ENCODE peak calls at places on chromosomes 4 and X, in ten cellular contexts. One of them, this sample, is unnamed.
A peak's percentile ranks its signal among the peaks of the same experiment; 100 is the strongest.

GRCh38 chr4:8419222-8420041 is 21.1 kb downstream of the ACOX3 start:
- DNase-seq in esophagus squamous epithelium: no peak
- DNase-seq in lung: no peak
- DNase-seq in psoas muscle: no peak
- DNase-seq in CD8-positive, alpha-beta T cell: no peak
- DNase-seq in left lung: no peak
- DNase-seq in CD4-positive, alpha-beta memory T cell: no peak
- DNase-seq in heart left ventricle: no peak
- DNase-seq in Panc1: no peak
- DNase-seq in coronary artery: no peak
- DNase-seq in this sample: peak; percentile 50

GRCh38 chrX:3655181-3655580 is 58.3 kb downstream of the PRKX start:
- DNase-seq in psoas muscle: no peak
- DNase-seq in CD8-positive, alpha-beta T cell: no peak
- DNase-seq in left lung: no peak
- DNase-seq in lung: no peak
- DNase-seq in esophagus squamous epithelium: no peak
- DNase-seq in coronary artery: no peak
- DNase-seq in CD4-positive, alpha-beta memory T cell: no peak
- DNase-seq in heart left ventricle: no peak
- DNase-seq in Panc1: no peak
- DNase-seq in this sample: no peak

GRCh38 chrX:130825509-130825908 is 77.5 kb downstream of the ENOX2 start:
- DNase-seq in coronary artery: no peak
- DNase-seq in CD4-positive, alpha-beta memory T cell: no peak
- DNase-seq in psoas muscle: no peak
- DNase-seq in Panc1: no peak
- DNase-seq in left lung: no peak
- DNase-seq in CD8-positive, alpha-beta T cell: no peak
- DNase-seq in esophagus squamous epithelium: no peak
- DNase-seq in lung: no peak
- DNase-seq in heart left ventricle: no peak
- DNase-seq in this sample: no peak

GRCh38 chr4:2802618-2803531 is 10.0 kb downstream of the SH3BP2 start:
- DNase-seq in Panc1: no peak
- DNase-seq in psoas muscle: peak; percentile 15
- DNase-seq in coronary artery: no peak
- DNase-seq in CD4-positive, alpha-beta memory T cell: no peak
- DNase-seq in CD8-positive, alpha-beta T cell: no peak
- DNase-seq in left lung: peak; percentile 63
- DNase-seq in heart left ventricle: no peak
- DNase-seq in lung: no peak
- DNase-seq in esophagus squamous epithelium: no peak
- DNase-seq in this sample: no peak

GRCh38 chr4:35818520-35818919 is 425.8 kb downstream of the ARAP2 start:
- DNase-seq in heart left ventricle: no peak
- DNase-seq in left lung: no peak
- DNase-seq in CD8-positive, alpha-beta T cell: no peak
- DNase-seq in coronary artery: no peak
- DNase-seq in psoas muscle: no peak
- DNase-seq in lung: no peak
- DNase-seq in esophagus squamous epithelium: no peak
- DNase-seq in Panc1: no peak
- DNase-seq in CD4-positive, alpha-beta memory T cell: no peak
- DNase-seq in this sample: no peak

GRCh38 chr4:143554728-143555597 is 41.5 kb downstream of the SMARCA5 start:
- DNase-seq in heart left ventricle: no peak
- DNase-seq in coronary artery: no peak
- DNase-seq in psoas muscle: no peak
- DNase-seq in CD8-positive, alpha-beta T cell: no peak
- DNase-seq in left lung: no peak
- DNase-seq in lung: no peak
- DNase-seq in Panc1: no peak
- DNase-seq in esophagus squamous epithelium: no peak
- DNase-seq in CD4-positive, alpha-beta memory T cell: no peak
- DNase-seq in this sample: no peak

GRCh38 chrX:104482757-104483156 is 83.2 kb upstream of the IL1RAPL2 start:
- DNase-seq in Panc1: no peak
- DNase-seq in lung: no peak
- DNase-seq in coronary artery: no peak
- DNase-seq in CD4-positive, alpha-beta memory T cell: no peak
- DNase-seq in heart left ventricle: no peak
- DNase-seq in CD8-positive, alpha-beta T cell: no peak
- DNase-seq in psoas muscle: no peak
- DNase-seq in esophagus squamous epithelium: no peak
- DNase-seq in left lung: no peak
- DNase-seq in this sample: peak; percentile 1

GRCh38 chr4:148215202-148215601 is 227.0 kb downstream of the NR3C2 start:
- DNase-seq in esophagus squamous epithelium: no peak
- DNase-seq in heart left ventricle: no peak
- DNase-seq in CD8-positive, alpha-beta T cell: no peak
- DNase-seq in Panc1: no peak
- DNase-seq in CD4-positive, alpha-beta memory T cell: no peak
- DNase-seq in psoas muscle: no peak
- DNase-seq in left lung: no peak
- DNase-seq in coronary artery: no peak
- DNase-seq in lung: no peak
- DNase-seq in this sample: no peak

GRCh38 chr4:71221510-71222466 is 117.0 kb upstream of the SLC4A4 start:
- DNase-seq in lung: no peak
- DNase-seq in coronary artery: no peak
- DNase-seq in psoas muscle: no peak
- DNase-seq in heart left ventricle: no peak
- DNase-seq in CD8-positive, alpha-beta T cell: no peak
- DNase-seq in Panc1: no peak
- DNase-seq in esophagus squamous epithelium: no peak
- DNase-seq in left lung: no peak
- DNase-seq in CD4-positive, alpha-beta memory T cell: no peak
- DNase-seq in this sample: no peak

GRCh38 chr4:170089274-170089742 is 448 bp downstream of the AADAT start:
- DNase-seq in psoas muscle: no peak
- DNase-seq in coronary artery: no peak
- DNase-seq in left lung: peak; percentile 61
- DNase-seq in heart left ventricle: no peak
- DNase-seq in esophagus squamous epithelium: no peak
- DNase-seq in CD8-positive, alpha-beta T cell: no peak
- DNase-seq in CD4-positive, alpha-beta memory T cell: no peak
- DNase-seq in lung: no peak
- DNase-seq in Panc1: no peak
- DNase-seq in this sample: peak; percentile 52

GRCh38 chr4:96472103-96472867 is 632.4 kb downstream of the PDHA2 start:
- DNase-seq in lung: no peak
- DNase-seq in coronary artery: no peak
- DNase-seq in CD4-positive, alpha-beta memory T cell: no peak
- DNase-seq in esophagus squamous epithelium: no peak
- DNase-seq in psoas muscle: no peak
- DNase-seq in heart left ventricle: no peak
- DNase-seq in CD8-positive, alpha-beta T cell: no peak
- DNase-seq in Panc1: no peak
- DNase-seq in left lung: no peak
- DNase-seq in this sample: peak; percentile 4

GRCh38 chr4:110631582-110632505 is 9.0 kb upstream of the PITX2 start:
- DNase-seq in psoas muscle: peak; percentile 79
- DNase-seq in CD4-positive, alpha-beta memory T cell: no peak
- DNase-seq in lung: peak; percentile 71
- DNase-seq in Panc1: peak; percentile 15
- DNase-seq in coronary artery: no peak
- DNase-seq in heart left ventricle: peak; percentile 39
- DNase-seq in left lung: no peak
- DNase-seq in esophagus squamous epithelium: no peak
- DNase-seq in CD8-positive, alpha-beta T cell: no peak
- DNase-seq in this sample: peak; percentile 85

GRCh38 chrX:1815456-1816175 is 200.8 kb downstream of the ASMT start:
- DNase-seq in CD8-positive, alpha-beta T cell: no peak
- DNase-seq in left lung: no peak
- DNase-seq in lung: no peak
- DNase-seq in CD4-positive, alpha-beta memory T cell: no peak
- DNase-seq in coronary artery: no peak
- DNase-seq in psoas muscle: no peak
- DNase-seq in heart left ventricle: no peak
- DNase-seq in esophagus squamous epithelium: no peak
- DNase-seq in Panc1: no peak
- DNase-seq in this sample: no peak

GRCh38 chr4:55122235-55122634 is 3.2 kb downstream of the KDR start:
- DNase-seq in heart left ventricle: no peak
- DNase-seq in lung: no peak
- DNase-seq in left lung: no peak
- DNase-seq in esophagus squamous epithelium: no peak
- DNase-seq in CD4-positive, alpha-beta memory T cell: no peak
- DNase-seq in Panc1: no peak
- DNase-seq in CD8-positive, alpha-beta T cell: no peak
- DNase-seq in psoas muscle: no peak
- DNase-seq in coronary artery: no peak
- DNase-seq in this sample: no peak
- H3K4me3 ChIP-seq in heart left ventricle: peak overlapping the region; percentile 84
- H3K4me3 ChIP-seq in lung: no peak overlapping the region
- H3K4me3 ChIP-seq in left lung: no peak overlapping the region
- H3K4me3 ChIP-seq in esophagus squamous epithelium: peak overlapping the region; percentile 69
- H3K4me3 ChIP-seq in CD4-positive, alpha-beta memory T cell: no peak overlapping the region
- H3K4me3 ChIP-seq in Panc1: no peak overlapping the region
- H3K4me3 ChIP-seq in CD8-positive, alpha-beta T cell: no peak overlapping the region
- H3K4me3 ChIP-seq in psoas muscle: peak overlapping the region; percentile 65
- H3K4me3 ChIP-seq in coronary artery: no peak overlapping the region
- H3K4me3 ChIP-seq in this sample: no peak overlapping the region

DNA sequence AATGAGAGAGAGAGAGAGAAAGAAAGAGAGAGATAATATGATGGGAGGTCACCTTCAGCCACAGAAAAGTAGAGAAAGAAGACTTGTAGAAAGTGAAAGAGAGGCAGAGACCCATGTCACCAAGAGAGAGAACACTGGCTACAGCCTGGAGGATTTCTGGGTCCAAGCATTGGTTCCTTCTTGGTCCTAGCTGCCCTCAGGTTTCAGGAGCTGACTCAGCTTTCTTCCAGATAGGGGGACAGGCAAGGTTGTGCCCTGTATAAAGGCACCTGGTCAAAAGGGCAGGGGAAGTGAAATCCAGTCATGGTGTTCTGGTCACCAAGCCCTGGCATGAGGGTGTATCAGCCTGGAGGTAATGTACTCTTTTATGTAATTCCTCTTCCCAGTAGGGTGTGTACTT is 47.5 kb upstream of the XK start:
- DNase-seq in CD4-positive, alpha-beta memory T cell: no peak
- DNase-seq in esophagus squamous epithelium: no peak
- DNase-seq in CD8-positive, alpha-beta T cell: no peak
- DNase-seq in lung: no peak
- DNase-seq in coronary artery: no peak
- DNase-seq in psoas muscle: no peak
- DNase-seq in heart left ventricle: no peak
- DNase-seq in Panc1: no peak
- DNase-seq in left lung: no peak
- DNase-seq in this sample: no peak
- H3K4me3 ChIP-seq in CD4-positive, alpha-beta memory T cell: no peak overlapping the region
- H3K4me3 ChIP-seq in esophagus squamous epithelium: no peak overlapping the region
- H3K4me3 ChIP-seq in CD8-positive, alpha-beta T cell: no peak overlapping the region
- H3K4me3 ChIP-seq in lung: no peak overlapping the region
- H3K4me3 ChIP-seq in coronary artery: no peak overlapping the region
- H3K4me3 ChIP-seq in psoas muscle: no peak overlapping the region
- H3K4me3 ChIP-seq in heart left ventricle: no peak overlapping the region
- H3K4me3 ChIP-seq in Panc1: no peak overlapping the region
- H3K4me3 ChIP-seq in left lung: no peak overlapping the region
- H3K4me3 ChIP-seq in this sample: no peak overlapping the region

DNA sequence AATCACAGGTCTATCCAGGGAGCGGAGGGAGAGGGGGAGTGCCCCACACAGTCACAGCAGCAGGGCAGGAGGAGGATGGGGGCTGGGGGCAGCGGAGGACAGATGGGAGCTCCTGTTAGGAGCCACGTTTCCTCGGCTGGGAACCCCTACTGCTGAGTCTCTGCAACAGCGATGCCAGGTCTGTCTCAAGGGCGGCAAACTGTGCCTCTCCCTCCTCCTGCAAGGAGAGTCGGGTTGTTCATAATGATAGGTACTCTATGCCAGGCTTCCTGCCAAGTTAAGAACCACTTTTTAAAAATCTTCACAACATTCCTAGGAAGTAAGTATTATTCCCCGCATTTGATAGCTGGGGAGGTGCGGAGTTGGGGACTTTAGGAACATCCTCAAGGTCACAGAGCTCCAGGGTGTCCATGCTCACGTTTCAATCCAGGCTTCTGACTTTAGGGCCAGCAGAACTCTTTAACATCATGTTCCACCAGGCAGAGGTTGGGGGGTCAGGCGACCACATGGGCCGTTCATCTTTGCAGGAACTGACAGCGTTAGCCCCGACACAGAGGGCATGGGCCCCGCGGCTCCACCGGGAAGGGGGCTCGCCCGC is 98.3 kb upstream of the MAML3 start:
- DNase-seq in coronary artery: no peak
- DNase-seq in heart left ventricle: no peak
- DNase-seq in Panc1: no peak
- DNase-seq in CD4-positive, alpha-beta memory T cell: no peak
- DNase-seq in CD8-positive, alpha-beta T cell: no peak
- DNase-seq in lung: no peak
- DNase-seq in psoas muscle: no peak
- DNase-seq in left lung: no peak
- DNase-seq in esophagus squamous epithelium: no peak
- DNase-seq in this sample: no peak
- H3K4me3 ChIP-seq in coronary artery: peak overlapping the region; percentile 79
- H3K4me3 ChIP-seq in heart left ventricle: peak overlapping the region; percentile 77
- H3K4me3 ChIP-seq in Panc1: peak overlapping the region; percentile 55
- H3K4me3 ChIP-seq in CD4-positive, alpha-beta memory T cell: no peak overlapping the region
- H3K4me3 ChIP-seq in CD8-positive, alpha-beta T cell: peak overlapping the region; percentile 58
- H3K4me3 ChIP-seq in lung: no peak overlapping the region
- H3K4me3 ChIP-seq in psoas muscle: peak overlapping the region; percentile 85
- H3K4me3 ChIP-seq in left lung: peak overlapping the region; percentile 64
- H3K4me3 ChIP-seq in esophagus squamous epithelium: peak overlapping the region; percentile 75
- H3K4me3 ChIP-seq in this sample: no peak overlapping the region

GRCh38 chr4:113389160-113389559 is 339.7 kb downstream of the ANK2 start:
- DNase-seq in heart left ventricle: no peak
- DNase-seq in CD8-positive, alpha-beta T cell: no peak
- DNase-seq in esophagus squamous epithelium: no peak
- DNase-seq in Panc1: no peak
- DNase-seq in lung: no peak
- DNase-seq in psoas muscle: no peak
- DNase-seq in CD4-positive, alpha-beta memory T cell: no peak
- DNase-seq in coronary artery: no peak
- DNase-seq in left lung: no peak
- DNase-seq in this sample: no peak

GRCh38 chr4:113383111-113383785 is 333.8 kb downstream of the ANK2 start:
- DNase-seq in left lung: no peak
- DNase-seq in psoas muscle: no peak
- DNase-seq in Panc1: no peak
- DNase-seq in CD4-positive, alpha-beta memory T cell: no peak
- DNase-seq in coronary artery: no peak
- DNase-seq in lung: no peak
- DNase-seq in heart left ventricle: peak; percentile 30
- DNase-seq in esophagus squamous epithelium: no peak
- DNase-seq in CD8-positive, alpha-beta T cell: no peak
- DNase-seq in this sample: peak; percentile 95

GRCh38 chr4:113382704-113383103 is 333.3 kb downstream of the ANK2 start:
- DNase-seq in CD4-positive, alpha-beta memory T cell: no peak
- DNase-seq in Panc1: no peak
- DNase-seq in psoas muscle: no peak
- DNase-seq in heart left ventricle: no peak
- DNase-seq in CD8-positive, alpha-beta T cell: no peak
- DNase-seq in left lung: no peak
- DNase-seq in esophagus squamous epithelium: no peak
- DNase-seq in coronary artery: no peak
- DNase-seq in lung: no peak
- DNase-seq in this sample: no peak

GRCh38 chr4:113385500-113385899 is 336.0 kb downstream of the ANK2 start:
- DNase-seq in lung: no peak
- DNase-seq in Panc1: no peak
- DNase-seq in esophagus squamous epithelium: no peak
- DNase-seq in heart left ventricle: no peak
- DNase-seq in CD4-positive, alpha-beta memory T cell: no peak
- DNase-seq in left lung: no peak
- DNase-seq in psoas muscle: no peak
- DNase-seq in coronary artery: no peak
- DNase-seq in CD8-positive, alpha-beta T cell: no peak
- DNase-seq in this sample: no peak

GRCh38 chr4:113384600-113384999 is 335.1 kb downstream of the ANK2 start:
- DNase-seq in lung: no peak
- DNase-seq in coronary artery: no peak
- DNase-seq in psoas muscle: no peak
- DNase-seq in heart left ventricle: no peak
- DNase-seq in Panc1: no peak
- DNase-seq in CD4-positive, alpha-beta memory T cell: no peak
- DNase-seq in CD8-positive, alpha-beta T cell: no peak
- DNase-seq in esophagus squamous epithelium: no peak
- DNase-seq in left lung: no peak
- DNase-seq in this sample: peak; percentile 55
- H3K4me3 ChIP-seq in lung: no peak overlapping the region
- H3K4me3 ChIP-seq in coronary artery: no peak overlapping the region
- H3K4me3 ChIP-seq in psoas muscle: no peak overlapping the region
- H3K4me3 ChIP-seq in heart left ventricle: no peak overlapping the region
- H3K4me3 ChIP-seq in Panc1: no peak overlapping the region
- H3K4me3 ChIP-seq in CD4-positive, alpha-beta memory T cell: no peak overlapping the region
- H3K4me3 ChIP-seq in CD8-positive, alpha-beta T cell: no peak overlapping the region
- H3K4me3 ChIP-seq in esophagus squamous epithelium: no peak overlapping the region
- H3K4me3 ChIP-seq in left lung: no peak overlapping the region
- H3K4me3 ChIP-seq in this sample: no peak overlapping the region